ENCODE peak calls at places on chromosomes 12 and 14, in five cellular contexts. H, V, U, C and D are unnamed samples.

GRCh38 chr12:70242695-70243509 is at the start of gene CNOT2:
- DNase-seq in H (peak), V (peak), U (peak), C (peak), D (peak)

GRCh38 chr12:72349491-72349890 is 77.3 kb downstream of the TRHDE start:
- DNase-seq in H (no peak), V (no peak), U (no peak), C (no peak), D (no peak)

GRCh38 chr14:57831981-57832380 is 33.9 kb downstream of the SLC35F4 start:
- DNase-seq in H (no peak), V (no peak), U (no peak), C (no peak), D (peak)

GRCh38 chr12:95487024-95487423 is 13.1 kb downstream of the METAP2 start:
- DNase-seq in H (no peak), V (no peak), U (no peak), C (no peak), D (no peak)

GRCh38 chr14:72173038-72173720 is 240.9 kb downstream of the RGS6 start:
- DNase-seq in H (no peak), V (no peak), U (no peak), C (no peak), D (no peak)

GRCh38 chr12:82866227-82866803 is 179.6 kb downstream of the TMTC2 start:
- DNase-seq in H (no peak), V (no peak), U (no peak), C (no peak), D (peak)

GRCh38 chr14:55301722-55302121 is 30.5 kb downstream of the FBXO34 start:
- DNase-seq in H (peak), V (no peak), U (peak), C (no peak), D (peak)

GRCh38 chr14:21880918-21881317 is 207.3 kb upstream of the OR4E1 start:
- DNase-seq in H (peak), V (no peak), U (no peak), C (no peak), D (no peak)

GRCh38 chr14:99579077-99579836 is 24.8 kb downstream of the CCDC85C start:
- DNase-seq in H (no peak), V (no peak), U (peak), C (no peak), D (no peak)

GRCh38 chr12:44794867-44795266 is 81.2 kb downstream of the NELL2 start:
- DNase-seq in H (no peak), V (no peak), U (no peak), C (no peak), D (peak)

GRCh38 chr12:122352394-122352793 is 70.1 kb downstream of the CLIP1 start:
- DNase-seq in H (no peak), V (no peak), U (no peak), C (no peak), D (no peak)

GRCh38 chr12:10365716-10366433 is 24.0 kb downstream of the KLRK1 start:
- DNase-seq in H (no peak), V (no peak), U (peak), C (no peak), D (no peak)

GRCh38 chr12:19036673-19037357 is 92.7 kb upstream of the PLEKHA5 start:
- DNase-seq in H (peak), V (no peak), U (no peak), C (no peak), D (no peak)

GRCh38 chr12:109214131-109214530 is 95.0 kb downstream of the FOXN4 start:
- DNase-seq in H (no peak), V (no peak), U (no peak), C (no peak), D (no peak)

GRCh38 chr14:104856869-104857860 is 7.9 kb upstream of the CEP170B start:
- DNase-seq in H (no peak), V (peak), U (no peak), C (no peak), D (no peak)

GRCh38 chr12:105079011-105079570 is 5.2 kb downstream of the ALDH1L2 start:
- DNase-seq in H (no peak), V (no peak), U (no peak), C (no peak), D (no peak)

GRCh38 chr14:91731018-91731417 is 868 bp downstream of the CATSPERB start:
- DNase-seq in H (no peak), V (no peak), U (peak), C (no peak), D (no peak)

GRCh38 chr14:104868811-104869572 is 3.9 kb downstream of the CEP170B start:
- DNase-seq in H (no peak), V (no peak), U (no peak), C (no peak), D (no peak)